ENCODE peak calls at places on chromosome 20, in seven cellular contexts. D, V, X, N, K, M and E are unnamed samples.

GRCh38 chr20:17449039-17449438 is 82.1 kb downstream of the BFSP1 start:
- DNase-seq in K (no peak), M (no peak), N (no peak), D (no peak), X (no peak), V (no peak), E (no peak)

GRCh38 chr20:62258499-62259293 is 20.4 kb downstream of the OSBPL2 start:
- DNase-seq in M (no peak), N (peak; percentile 97), X (no peak), D (no peak), K (no peak), V (no peak), E (peak; percentile 71)

GRCh38 chr20:400451-401275 is 7.4 kb upstream of the RBCK1 start:
- DNase-seq in V (no peak), N (peak; percentile 91), K (no peak), X (no peak), M (no peak), D (peak; percentile 57), E (no peak)

GRCh38 chr20:48776306-48776705 is 51.5 kb downstream of the PREX1 start:
- DNase-seq in M (no peak), D (no peak), V (no peak), X (no peak), N (peak; percentile 90), K (no peak), E (no peak)

GRCh38 chr20:35510946-35511735 is 18.3 kb downstream of the C20orf173 start:
- DNase-seq in K (no peak), X (no peak), N (no peak), V (no peak), D (no peak), M (no peak), E (no peak)

GRCh38 chr20:52083627-52084232 is 107.8 kb downstream of the ZFP64 start:
- DNase-seq in K (no peak), M (no peak), X (peak; percentile 75), V (no peak), D (peak; percentile 81), N (peak; percentile 91), E (no peak)

GRCh38 chr20:47973519-47974233 is 188.4 kb upstream of the SULF2 start:
- DNase-seq in D (no peak), K (no peak), M (peak; percentile 52), V (no peak), X (no peak), N (no peak), E (no peak)

GRCh38 chr20:63495771-63496403 is 3.0 kb downstream of the EEF1A2 start:
- DNase-seq in M (peak; percentile 65), D (peak; percentile 89), V (peak; percentile 20), X (peak; percentile 82), K (no peak), N (peak; percentile 98), E (peak; percentile 74)

GRCh38 chr20:38751360-38751976 is 3.2 kb downstream of the ACTR5 start:
- DNase-seq in V (no peak), N (no peak), D (peak; percentile 73), M (no peak), X (no peak), K (no peak), E (no peak)

GRCh38 chr20:64091762-64092161 is 7.6 kb upstream of the LKAAEAR1 start:
- DNase-seq in D (no peak), M (no peak), X (no peak), K (no peak), N (no peak), V (no peak), E (no peak)

GRCh38 chr20:58921564-58921963 is 59.5 kb upstream of the NELFCD start:
- DNase-seq in X (no peak), N (no peak), K (no peak), D (no peak), M (no peak), V (no peak), E (no peak)

DNA sequence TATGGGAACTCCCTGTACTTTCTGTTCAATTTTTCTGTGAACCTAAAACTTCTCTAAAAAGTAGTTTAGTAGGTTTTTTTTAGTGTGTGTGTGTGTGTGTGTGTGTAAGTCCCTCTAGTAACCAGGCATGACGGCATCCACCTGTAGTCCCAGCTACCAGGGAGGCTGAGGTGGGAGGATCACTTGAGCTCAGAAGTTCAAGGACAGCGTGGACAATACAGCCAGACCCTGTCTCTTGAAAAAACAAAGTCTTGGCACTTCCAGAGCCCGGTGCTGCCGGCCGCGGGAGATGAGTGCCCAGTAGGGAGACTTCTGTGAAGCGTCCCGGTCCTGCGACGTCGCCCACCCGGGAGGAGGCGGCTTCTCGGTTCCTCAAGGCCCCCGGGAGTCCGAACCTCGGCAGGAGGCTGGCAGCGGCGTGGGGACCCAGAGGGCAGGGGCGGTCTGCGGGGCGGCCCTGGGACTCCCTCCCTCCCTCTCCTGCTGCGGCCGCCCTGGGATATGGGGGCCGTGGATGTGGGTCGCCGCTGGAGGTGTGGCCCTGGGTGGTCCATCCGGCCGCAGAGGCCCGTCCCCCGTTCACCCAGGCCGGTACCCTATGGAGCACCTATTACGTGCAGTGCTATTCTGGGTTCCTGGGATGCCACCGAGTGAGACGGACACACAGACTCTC is 78.0 kb upstream of the SIRPG start:
- DNase-seq in X (no peak), V (no peak), D (no peak), N (no peak), M (no peak), K (no peak), E (peak; percentile 77)
- H3K27ac ChIP-seq in X (no peak overlapping the region), V (no peak overlapping the region), D (no peak overlapping the region), N (no peak overlapping the region), M (no peak overlapping the region), K (no peak overlapping the region), E (no peak overlapping the region)

DNA sequence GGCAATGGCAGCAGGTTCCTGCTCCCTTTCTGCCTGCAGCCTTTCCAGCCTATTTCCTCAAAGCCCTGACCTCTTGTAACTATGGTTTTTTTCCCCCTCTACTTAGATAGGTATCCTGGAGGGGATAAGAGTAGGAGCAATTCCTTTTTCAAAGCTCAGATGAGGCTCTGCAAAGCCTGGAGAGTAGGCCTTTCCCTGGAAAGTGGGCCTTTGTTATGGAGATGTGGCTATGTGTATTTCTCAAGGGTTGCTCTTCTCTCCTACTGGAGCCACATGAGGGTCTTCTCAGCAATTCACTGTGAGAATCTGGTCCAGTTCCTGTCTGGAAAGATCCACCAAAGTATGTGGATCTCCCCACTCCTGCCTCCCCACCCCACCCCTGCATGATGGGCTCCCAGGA is 96.0 kb downstream of the DTD1 start:
- DNase-seq in N (no peak), K (no peak), M (no peak), D (no peak), X (no peak), V (no peak), E (no peak)
- H3K27ac ChIP-seq in N (no peak overlapping the region), K (no peak overlapping the region), M (no peak overlapping the region), D (no peak overlapping the region), X (no peak overlapping the region), V (no peak overlapping the region), E (no peak overlapping the region)

GRCh38 chr20:19945732-19946670 is 71.2 kb upstream of the NAA20 start:
- DNase-seq in M (peak; percentile 47), D (no peak), K (no peak), X (no peak), N (no peak), V (no peak), E (no peak)
- H3K27ac ChIP-seq in M (peak overlapping the region; percentile 78), D (no peak overlapping the region), K (peak overlapping the region; percentile 90), X (peak overlapping the region; percentile 61), N (peak overlapping the region; percentile 79), V (no peak overlapping the region), E (peak overlapping the region; percentile 83)

GRCh38 chr20:20002101-20002998 is 14.8 kb upstream of the NAA20 start:
- DNase-seq in M (no peak), D (no peak), X (no peak), N (no peak), K (no peak), V (no peak), E (no peak)

GRCh38 chr20:20003088-20003954 is 13.8 kb upstream of the NAA20 start:
- DNase-seq in K (no peak), N (no peak), X (no peak), V (peak; percentile 77), D (no peak), M (no peak), E (no peak)

GRCh38 chr20:20009784-20010253 is 7.3 kb upstream of the NAA20 start:
- DNase-seq in V (no peak), D (no peak), K (no peak), N (no peak), M (no peak), X (peak; percentile 24), E (no peak)

GRCh38 chr20:20000223-20000968 is 16.8 kb upstream of the NAA20 start:
- DNase-seq in V (no peak), M (no peak), K (no peak), N (no peak), D (no peak), X (no peak), E (no peak)

GRCh38 chr20:20005381-20005780 is 11.8 kb upstream of the NAA20 start:
- DNase-seq in K (no peak), N (no peak), V (no peak), X (no peak), D (no peak), M (no peak), E (no peak)
- H3K27ac ChIP-seq in K (peak overlapping the region; percentile 22), N (no peak overlapping the region), V (no peak overlapping the region), X (no peak overlapping the region), D (no peak overlapping the region), M (no peak overlapping the region), E (no peak overlapping the region)

GRCh38 chr20:3353646-3354045 is 53.8 kb downstream of the DNAAF9 start:
- DNase-seq in M (no peak), V (no peak), X (no peak), K (no peak), N (no peak), D (no peak), E (no peak)
- H3K27ac ChIP-seq in M (peak overlapping the region; percentile 66), V (no peak overlapping the region), X (no peak overlapping the region), K (no peak overlapping the region), N (no peak overlapping the region), D (no peak overlapping the region), E (no peak overlapping the region)

DNA sequence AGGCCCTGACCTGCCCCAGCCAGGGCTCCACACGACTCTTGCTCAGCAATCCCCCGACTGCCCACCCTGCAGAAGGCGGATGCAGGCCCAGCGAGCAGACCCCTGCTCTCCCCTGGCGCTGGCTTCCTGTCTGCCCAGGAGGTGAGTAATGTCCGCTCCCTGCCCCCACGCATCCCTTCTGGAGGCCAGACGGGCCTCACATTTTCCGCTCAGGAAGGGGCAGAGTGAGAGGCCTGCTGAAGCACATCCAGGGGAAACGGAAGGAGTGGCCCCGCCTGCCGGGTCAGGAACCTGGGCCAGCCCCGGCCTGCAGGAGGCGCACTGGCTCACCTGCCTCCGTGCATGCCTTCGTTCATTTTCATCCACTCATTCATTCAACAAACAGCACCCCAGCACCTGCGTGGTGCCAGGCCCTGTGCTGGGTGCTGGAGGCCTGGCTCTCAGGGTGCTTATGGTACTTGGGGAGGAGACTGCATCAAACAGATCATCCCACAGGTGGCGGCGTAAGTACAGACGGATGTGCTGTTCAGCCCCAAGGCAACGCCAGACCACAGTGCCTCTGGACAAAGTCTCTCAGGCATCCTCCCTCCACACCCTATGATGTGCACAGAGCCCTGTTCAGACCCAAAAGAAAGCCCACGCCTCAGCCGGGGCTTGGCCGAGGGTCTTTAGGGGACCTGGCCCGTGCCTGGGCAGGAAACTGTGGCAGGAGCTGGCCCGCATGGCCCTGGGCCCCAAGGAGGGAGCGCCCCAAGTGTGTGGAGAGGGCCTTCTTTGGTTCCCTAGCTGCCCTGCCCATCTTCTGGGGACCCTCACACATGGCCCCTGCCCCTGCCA is 112.1 kb downstream of the ASXL1 start:
- DNase-seq in V (peak; percentile 22), M (peak; percentile 64), X (peak; percentile 38), N (peak; percentile 80), D (peak; percentile 80), K (no peak), E (no peak)
- H3K27ac ChIP-seq in V (no peak overlapping the region), M (peak overlapping the region; percentile 90), X (peak overlapping the region; percentile 56), N (peak overlapping the region; percentile 41), D (no peak overlapping the region), K (peak overlapping the region; percentile 62), E (no peak overlapping the region)